ENCODE peak calls at places on chromosomes 5 and 9, in six cellular contexts. H is stomach, I is body of pancreas, W is H54, B is K562, S is ovary. F is an unnamed sample.

GRCh38 chr5:113053614-113054013 is 77.0 kb downstream of the DCP2 start:
- DNase-seq in H (no peak), I (no peak), W (no peak), B (peak), S (peak), F (no peak)

GRCh38 chr9:128553695-128554094 is 1.3 kb downstream of the SPTAN1 start:
- DNase-seq in H (no peak), I (no peak), W (no peak), B (no peak), S (no peak), F (no peak)

GRCh38 chr9:90848866-90849265 is 47.2 kb downstream of the SYK start:
- DNase-seq in H (no peak), I (no peak), W (no peak), B (no peak), S (no peak), F (no peak)

GRCh38 chr9:4143951-4144717 is 155.7 kb downstream of the GLIS3 start:
- DNase-seq in H (no peak), I (no peak), W (no peak), B (no peak), S (no peak), F (no peak)

GRCh38 chr5:73199671-73200070 is 26.7 kb downstream of the TMEM174 start:
- DNase-seq in H (no peak), I (no peak), W (no peak), B (no peak), S (no peak), F (no peak)

GRCh38 chr9:137478613-137479314 is 19.6 kb upstream of the NSMF start:
- DNase-seq in H (no peak), I (no peak), W (no peak), B (no peak), S (no peak), F (no peak)

GRCh38 chr9:127311239-127311741 is 46.7 kb downstream of the GARNL3 start:
- DNase-seq in H (peak), I (peak), W (peak), B (peak), S (peak), F (peak)

GRCh38 chr9:110152704-110153374 is 55.1 kb downstream of the C9orf152 start:
- DNase-seq in H (no peak), I (no peak), W (no peak), B (peak), S (no peak), F (no peak)

GRCh38 chr5:101915559-101915958 is 380.5 kb downstream of the SLCO4C1 start:
- DNase-seq in H (no peak), I (no peak), W (no peak), B (no peak), S (no peak), F (no peak)

GRCh38 chr5:140595538-140595937 is 30.9 kb downstream of the SLC35A4 start:
- DNase-seq in H (no peak), I (peak), W (no peak), B (no peak), S (no peak), F (peak)

GRCh38 chr9:90870646-90871326 is 69.2 kb downstream of the SYK start:
- DNase-seq in H (peak), I (peak), W (no peak), B (peak), S (peak), F (peak)

GRCh38 chr9:108972626-108973209 is 38.5 kb downstream of the ABITRAM start:
- DNase-seq in H (no peak), I (no peak), W (no peak), B (no peak), S (no peak), F (no peak)

GRCh38 chr5:79800979-79801827 is 111.6 kb downstream of the CMYA5 start:
- DNase-seq in H (no peak), I (no peak), W (no peak), B (no peak), S (no peak), F (no peak)

GRCh38 chr5:114924784-114925183 is 244.9 kb downstream of the TRIM36 start:
- DNase-seq in H (no peak), I (no peak), W (no peak), B (no peak), S (no peak), F (no peak)

GRCh38 chr5:62504129-62504528 is 74.5 kb upstream of the LRRC70 start:
- DNase-seq in H (no peak), I (no peak), W (no peak), B (no peak), S (no peak), F (no peak)

GRCh38 chr9:91921371-91921770 is 28.7 kb downstream of the ROR2 start:
- DNase-seq in H (peak), I (no peak), W (no peak), B (no peak), S (no peak), F (no peak)

GRCh38 chr9:93801120-93801519 is 154.0 kb downstream of the BARX1 start:
- DNase-seq in H (no peak), I (no peak), W (no peak), B (no peak), S (no peak), F (no peak)

GRCh38 chr5:160657622-160658458 is 194.2 kb downstream of the ATP10B start:
- DNase-seq in H (no peak), I (no peak), W (no peak), B (no peak), S (no peak), F (no peak)

GRCh38 chr9:109401169-109401989 is 80.5 kb upstream of the EPB41L4B start:
- DNase-seq in H (peak), I (peak), W (peak), B (peak), S (peak), F (peak)

GRCh38 chr5:58946232-58946631 is 363.4 kb downstream of the RAB3C start:
- DNase-seq in H (no peak), I (no peak), W (no peak), B (no peak), S (no peak), F (no peak)

GRCh38 chr5:74326571-74327338 is 313.8 kb downstream of the ENC1 start:
- DNase-seq in H (peak), I (no peak), W (peak), B (no peak), S (no peak), F (peak)

GRCh38 chr9:135907446-135908333 is at the start of gene CAMSAP1:
- DNase-seq in H (peak), I (peak), W (peak), B (peak), S (peak), F (peak)
- TF ChIP-seq POLR2A in H (no peak), I (no peak), W (peak), B (peak), S (peak), F (no peak)

GRCh38 chr9:133144142-133144886 is 19.4 kb downstream of the GBGT1 start:
- DNase-seq in H (peak), I (peak), W (peak), B (peak), S (peak), F (peak)
- TF ChIP-seq POLR2A in H (no peak), I (no peak), W (no peak), B (no peak), S (peak), F (no peak)

GRCh38 chr9:120928720-120929389 is 2.3 kb upstream of the TRAF1 start:
- DNase-seq in H (peak), I (peak), W (no peak), B (no peak), S (peak), F (peak)
- TF ChIP-seq POLR2A in H (peak), I (peak), W (no peak), B (no peak), S (peak), F (no peak)

GRCh38 chr9:37026085-37026935 is 7.8 kb downstream of the PAX5 start:
- DNase-seq in H (no peak), I (no peak), W (no peak), B (no peak), S (no peak), F (no peak)

GRCh38 chr9:37028425-37029031 is 5.5 kb downstream of the PAX5 start:
- DNase-seq in H (no peak), I (no peak), W (no peak), B (no peak), S (no peak), F (no peak)

GRCh38 chr9:37029304-37029775 is 4.7 kb downstream of the PAX5 start:
- DNase-seq in H (no peak), I (no peak), W (no peak), B (no peak), S (no peak), F (no peak)

GRCh38 chr9:37026936-37027581 is 7.0 kb downstream of the PAX5 start:
- DNase-seq in H (no peak), I (no peak), W (no peak), B (no peak), S (no peak), F (no peak)

DNA sequence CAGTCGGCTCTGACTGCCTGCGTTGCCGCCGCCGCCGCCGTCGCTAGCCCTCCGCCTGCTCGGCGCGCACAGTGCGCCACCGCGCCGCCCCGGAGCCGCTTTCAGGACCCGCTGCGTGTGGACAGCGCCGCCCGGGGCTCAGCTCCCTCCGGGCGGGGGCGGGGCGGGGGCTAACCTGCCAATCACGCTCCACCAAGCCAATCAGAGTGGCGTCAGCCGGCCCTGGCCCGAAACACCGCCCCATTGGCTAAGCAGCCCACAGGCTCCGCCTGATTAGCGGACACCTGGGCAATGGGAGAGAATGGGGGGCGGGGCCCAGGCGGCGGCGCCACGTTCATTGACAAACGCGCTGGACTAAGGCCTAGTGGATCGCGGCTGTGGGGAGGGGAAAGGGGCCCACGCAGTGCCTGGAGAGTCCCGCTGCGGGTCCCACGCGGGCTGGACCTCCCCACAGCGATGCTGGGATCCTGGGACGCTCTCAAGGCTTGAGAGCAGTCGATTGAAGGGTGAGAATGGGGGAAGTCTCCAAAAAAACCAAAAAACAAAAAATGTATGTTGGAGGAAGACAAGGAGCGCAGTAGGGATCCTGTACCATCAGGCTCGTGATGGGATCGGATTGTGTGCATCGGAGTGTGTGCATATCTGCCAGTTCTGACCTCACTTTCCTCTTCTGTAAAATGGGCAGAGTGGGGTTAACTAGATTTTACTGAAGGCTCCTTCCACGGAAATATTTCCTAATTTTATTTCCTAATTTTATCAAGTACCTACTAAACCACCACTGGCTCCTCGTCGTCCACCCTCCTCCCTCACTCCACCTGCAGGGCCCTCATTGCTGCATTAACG is 6.3 kb downstream of the PAX5 start:
- DNase-seq in H (peak), I (peak), W (peak), B (peak), S (peak), F (peak)
- TF ChIP-seq POLR2A in H (no peak), I (no peak), W (no peak), B (no peak), S (no peak), F (no peak)

GRCh38 chr5:177431317-177432142 is 5.1 kb downstream of the GRK6 start:
- DNase-seq in H (peak), I (no peak), W (no peak), B (no peak), S (no peak), F (no peak)

GRCh38 chr5:177434437-177434836 is 8.0 kb downstream of the GRK6 start:
- DNase-seq in H (no peak), I (no peak), W (peak), B (no peak), S (no peak), F (no peak)

GRCh38 chr5:177433658-177434217 is 7.3 kb downstream of the GRK6 start:
- DNase-seq in H (no peak), I (no peak), W (no peak), B (no peak), S (no peak), F (no peak)

GRCh38 chr5:177432143-177432904 is 5.8 kb downstream of the GRK6 start:
- DNase-seq in H (no peak), I (no peak), W (no peak), B (no peak), S (no peak), F (no peak)

DNA sequence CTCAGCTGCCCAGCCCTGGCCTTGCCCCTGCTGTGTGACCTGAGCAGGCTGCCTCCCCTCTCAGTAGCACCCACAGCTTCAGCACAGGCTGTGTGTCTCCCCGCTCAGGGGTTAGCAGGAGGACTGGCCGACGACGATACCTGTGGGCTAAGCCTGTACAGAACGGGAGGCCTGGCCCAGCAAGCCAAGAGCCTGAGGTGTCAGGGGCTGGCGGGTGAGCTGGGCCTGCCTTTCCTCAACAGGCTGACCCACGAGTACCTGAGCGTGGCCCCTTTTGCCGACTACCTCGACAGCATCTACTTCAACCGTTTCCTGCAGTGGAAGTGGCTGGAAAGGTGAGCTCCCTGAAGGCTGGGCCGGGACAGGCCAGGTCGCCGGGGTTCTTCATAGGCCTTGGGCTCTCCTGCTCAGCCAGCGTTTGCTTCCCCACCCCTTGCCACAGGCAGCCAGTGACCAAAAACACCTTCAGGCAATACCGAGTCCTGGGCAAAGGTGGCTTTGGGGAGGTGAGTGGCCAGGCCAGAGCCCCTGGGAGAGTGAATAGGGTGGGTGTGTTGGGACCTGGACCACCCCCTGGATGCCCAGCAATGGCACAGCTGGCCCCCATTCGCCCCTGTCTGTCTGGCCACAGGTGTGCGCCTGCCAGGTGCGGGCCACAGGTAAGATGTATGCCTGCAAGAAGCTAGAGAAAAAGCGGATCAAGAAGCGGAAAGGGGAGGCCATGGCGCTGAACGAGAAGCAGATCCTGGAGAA is 6.6 kb downstream of the GRK6 start:
- DNase-seq in H (no peak), I (no peak), W (no peak), B (no peak), S (no peak), F (no peak)
- TF ChIP-seq POLR2A in H (no peak), I (no peak), W (no peak), B (peak), S (no peak), F (no peak)

GRCh38 chr9:19230356-19231125 is at the start of gene DENND4C:
- DNase-seq in H (peak), I (peak), W (peak), B (peak), S (peak), F (peak)
- TF ChIP-seq POLR2A in H (peak), I (peak), W (peak), B (peak), S (peak), F (peak)

DNA sequence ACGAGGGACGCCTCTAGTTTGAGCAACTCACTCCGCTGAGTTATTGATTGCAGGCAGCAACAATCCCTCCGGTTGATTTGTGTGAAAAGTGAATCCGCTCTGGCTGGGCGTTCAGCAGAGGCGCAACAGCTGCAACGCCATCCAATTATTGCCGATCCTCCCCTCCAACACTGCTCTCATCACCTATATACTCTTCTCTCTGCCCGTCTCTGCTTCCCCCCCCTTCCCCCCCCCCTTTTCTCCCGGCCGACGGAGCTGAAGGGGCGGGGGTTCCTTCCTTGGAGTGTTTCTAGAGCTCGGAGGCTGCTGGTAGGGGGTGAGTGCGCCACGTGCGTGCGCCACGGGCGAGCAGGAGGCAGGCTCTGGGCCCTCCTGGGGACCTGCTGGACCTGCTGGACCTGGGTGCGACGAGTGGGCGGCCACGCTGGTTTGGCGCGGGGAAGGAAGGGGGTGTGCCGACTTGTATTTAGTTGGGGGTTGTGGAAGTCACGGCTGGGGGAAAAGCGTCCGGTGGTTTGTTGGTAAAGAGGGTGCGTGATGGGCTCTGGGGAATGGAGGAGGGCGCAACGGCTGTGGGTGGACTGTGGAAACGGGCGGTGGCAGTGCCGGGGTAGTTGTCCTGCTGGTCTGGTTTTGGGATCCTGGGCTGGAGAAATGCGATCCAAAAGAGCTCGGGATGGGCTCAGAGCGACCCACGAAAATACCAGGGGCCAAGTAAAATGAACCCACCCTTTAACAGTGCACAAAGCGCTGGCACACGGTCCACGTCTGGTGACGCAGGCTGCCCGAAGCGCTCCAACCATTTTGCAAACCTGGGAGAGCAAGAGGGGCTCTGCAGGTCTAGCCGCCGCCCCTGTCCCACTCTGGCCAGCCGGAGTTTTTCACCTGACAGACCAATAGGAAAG is 6.4 kb upstream of the MEF2C start:
- DNase-seq in H (no peak), I (peak), W (peak), B (no peak), S (peak), F (peak)
- TF ChIP-seq POLR2A in H (no peak), I (no peak), W (no peak), B (no peak), S (peak), F (peak)

DNA sequence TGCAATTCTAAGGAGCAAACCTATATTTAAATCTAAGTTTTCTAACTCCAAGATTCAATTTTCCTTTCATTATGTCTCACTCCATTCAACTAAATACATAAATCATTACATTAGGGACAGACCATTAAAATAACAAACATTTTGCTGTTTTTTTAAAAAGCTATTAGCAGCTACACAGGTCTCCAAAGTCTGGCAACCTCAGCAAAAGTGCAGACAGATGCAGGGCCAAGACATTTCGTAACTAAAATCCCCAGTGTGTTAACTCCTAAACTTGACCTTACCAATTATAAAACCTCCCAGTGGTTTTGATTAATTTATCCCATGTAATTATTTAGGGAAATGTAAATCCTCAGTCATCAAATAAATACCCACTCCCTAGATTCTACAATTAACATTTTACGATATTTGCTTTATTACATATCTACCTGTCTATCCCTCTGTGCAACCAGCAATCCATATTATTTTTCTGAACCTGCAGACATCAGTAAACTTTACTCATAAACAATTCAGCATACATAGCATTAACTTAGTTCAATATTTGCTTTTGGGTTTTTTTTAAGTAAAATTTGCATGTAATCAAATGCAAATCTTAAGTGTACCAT is 64.7 kb downstream of the RGS7BP start:
- DNase-seq in H (no peak), I (no peak), W (no peak), B (no peak), S (no peak), F (no peak)
- TF ChIP-seq POLR2A in H (no peak), I (no peak), W (no peak), B (no peak), S (no peak), F (no peak)

GRCh38 chr9:27572918-27573698 is at the start of gene C9orf72:
- DNase-seq in H (peak), I (peak), W (peak), B (peak), S (peak), F (peak)
- TF ChIP-seq POLR2A in H (peak), I (peak), W (peak), B (no peak), S (peak), F (peak)

F was measured in thyroid gland.